ENCODE peak calls at places on chromosomes 11 and 22, in ten cellular contexts. One of them, this sample, is unnamed.
A peak's percentile ranks its signal among the peaks of the same experiment; 100 is the strongest.

GRCh38 chr22:41401781-41402648 is 20.3 kb downstream of the TEF start:
- DNase-seq in esophagus squamous epithelium: no peak
- DNase-seq in CD8-positive, alpha-beta memory T cell: no peak
- DNase-seq in dorsolateral prefrontal cortex: peak; percentile 91
- DNase-seq in neural progenitor cell: peak; percentile 37
- DNase-seq in heart left ventricle: peak; percentile 78
- DNase-seq in adipocyte: peak; percentile 91
- DNase-seq in brain microvascular endothelial cell: peak; percentile 6
- DNase-seq in upper lobe of right lung: peak; percentile 86
- DNase-seq in SJSA1: no peak
- DNase-seq in this sample: peak; percentile 82

GRCh38 chr11:93751001-93751400 is 9.5 kb downstream of the C11orf54 start:
- DNase-seq in esophagus squamous epithelium: no peak
- DNase-seq in CD8-positive, alpha-beta memory T cell: no peak
- DNase-seq in dorsolateral prefrontal cortex: no peak
- DNase-seq in neural progenitor cell: no peak
- DNase-seq in heart left ventricle: no peak
- DNase-seq in adipocyte: no peak
- DNase-seq in brain microvascular endothelial cell: no peak
- DNase-seq in upper lobe of right lung: no peak
- DNase-seq in SJSA1: no peak
- DNase-seq in this sample: no peak

GRCh38 chr11:2519517-2519878 is 74.7 kb downstream of the KCNQ1 start:
- DNase-seq in esophagus squamous epithelium: no peak
- DNase-seq in CD8-positive, alpha-beta memory T cell: no peak
- DNase-seq in dorsolateral prefrontal cortex: no peak
- DNase-seq in neural progenitor cell: no peak
- DNase-seq in heart left ventricle: no peak
- DNase-seq in adipocyte: no peak
- DNase-seq in brain microvascular endothelial cell: no peak
- DNase-seq in upper lobe of right lung: no peak
- DNase-seq in SJSA1: no peak
- DNase-seq in this sample: no peak

GRCh38 chr22:35567794-35568193 is 27.2 kb downstream of the RASD2 start:
- DNase-seq in esophagus squamous epithelium: no peak
- DNase-seq in CD8-positive, alpha-beta memory T cell: no peak
- DNase-seq in dorsolateral prefrontal cortex: no peak
- DNase-seq in neural progenitor cell: peak; percentile 52
- DNase-seq in heart left ventricle: peak; percentile 60
- DNase-seq in adipocyte: no peak
- DNase-seq in brain microvascular endothelial cell: no peak
- DNase-seq in upper lobe of right lung: no peak
- DNase-seq in SJSA1: no peak
- DNase-seq in this sample: no peak

GRCh38 chr11:58829736-58830135 is 14.8 kb downstream of the GLYATL2 start:
- DNase-seq in esophagus squamous epithelium: no peak
- DNase-seq in CD8-positive, alpha-beta memory T cell: no peak
- DNase-seq in dorsolateral prefrontal cortex: no peak
- DNase-seq in neural progenitor cell: no peak
- DNase-seq in heart left ventricle: no peak
- DNase-seq in adipocyte: peak; percentile 59
- DNase-seq in brain microvascular endothelial cell: peak; percentile 9
- DNase-seq in upper lobe of right lung: no peak
- DNase-seq in SJSA1: no peak
- DNase-seq in this sample: peak; percentile 57

GRCh38 chr11:94543695-94544581 is at the start of gene FUT4:
- DNase-seq in esophagus squamous epithelium: peak; percentile 30
- DNase-seq in CD8-positive, alpha-beta memory T cell: peak; percentile 69
- DNase-seq in dorsolateral prefrontal cortex: peak; percentile 83
- DNase-seq in neural progenitor cell: peak; percentile 94
- DNase-seq in heart left ventricle: peak; percentile 86
- DNase-seq in adipocyte: peak; percentile 84
- DNase-seq in brain microvascular endothelial cell: peak; percentile 64
- DNase-seq in upper lobe of right lung: peak; percentile 96
- DNase-seq in SJSA1: peak; percentile 76
- DNase-seq in this sample: peak; percentile 93

GRCh38 chr11:18145025-18145424 is 12.7 kb downstream of the MRGPRX3 start:
- DNase-seq in esophagus squamous epithelium: no peak
- DNase-seq in CD8-positive, alpha-beta memory T cell: no peak
- DNase-seq in dorsolateral prefrontal cortex: no peak
- DNase-seq in neural progenitor cell: no peak
- DNase-seq in heart left ventricle: no peak
- DNase-seq in adipocyte: peak; percentile 22
- DNase-seq in brain microvascular endothelial cell: no peak
- DNase-seq in upper lobe of right lung: no peak
- DNase-seq in SJSA1: no peak
- DNase-seq in this sample: no peak

GRCh38 chr22:17113600-17113999 is 7.6 kb downstream of the TMEM121B start:
- DNase-seq in esophagus squamous epithelium: no peak
- DNase-seq in CD8-positive, alpha-beta memory T cell: no peak
- DNase-seq in dorsolateral prefrontal cortex: no peak
- DNase-seq in neural progenitor cell: no peak
- DNase-seq in heart left ventricle: no peak
- DNase-seq in adipocyte: no peak
- DNase-seq in brain microvascular endothelial cell: no peak
- DNase-seq in upper lobe of right lung: no peak
- DNase-seq in SJSA1: no peak
- DNase-seq in this sample: no peak

GRCh38 chr11:17894929-17895658 is 117.8 kb downstream of the SERGEF start:
- DNase-seq in esophagus squamous epithelium: no peak
- DNase-seq in CD8-positive, alpha-beta memory T cell: no peak
- DNase-seq in dorsolateral prefrontal cortex: peak; percentile 62
- DNase-seq in neural progenitor cell: no peak
- DNase-seq in heart left ventricle: peak; percentile 23
- DNase-seq in adipocyte: no peak
- DNase-seq in brain microvascular endothelial cell: no peak
- DNase-seq in upper lobe of right lung: no peak
- DNase-seq in SJSA1: no peak
- DNase-seq in this sample: no peak

GRCh38 chr11:28673687-28674431 is 565.7 kb downstream of the METTL15 start:
- DNase-seq in esophagus squamous epithelium: no peak
- DNase-seq in CD8-positive, alpha-beta memory T cell: no peak
- DNase-seq in dorsolateral prefrontal cortex: no peak
- DNase-seq in neural progenitor cell: no peak
- DNase-seq in heart left ventricle: no peak
- DNase-seq in adipocyte: peak; percentile 65
- DNase-seq in brain microvascular endothelial cell: no peak
- DNase-seq in upper lobe of right lung: no peak
- DNase-seq in SJSA1: no peak
- DNase-seq in this sample: peak; percentile 78

GRCh38 chr11:62671272-62671603 is 235 bp upstream of the UQCC3 start:
- DNase-seq in esophagus squamous epithelium: no peak
- DNase-seq in CD8-positive, alpha-beta memory T cell: no peak
- DNase-seq in dorsolateral prefrontal cortex: no peak
- DNase-seq in neural progenitor cell: no peak
- DNase-seq in heart left ventricle: no peak
- DNase-seq in adipocyte: no peak
- DNase-seq in brain microvascular endothelial cell: peak; percentile 28
- DNase-seq in upper lobe of right lung: no peak
- DNase-seq in SJSA1: no peak
- DNase-seq in this sample: peak; percentile 70

GRCh38 chr11:134638796-134639540 is 226.9 kb upstream of the B3GAT1 start:
- DNase-seq in esophagus squamous epithelium: no peak
- DNase-seq in CD8-positive, alpha-beta memory T cell: no peak
- DNase-seq in dorsolateral prefrontal cortex: peak; percentile 46
- DNase-seq in neural progenitor cell: no peak
- DNase-seq in heart left ventricle: no peak
- DNase-seq in adipocyte: no peak
- DNase-seq in brain microvascular endothelial cell: no peak
- DNase-seq in upper lobe of right lung: no peak
- DNase-seq in SJSA1: no peak
- DNase-seq in this sample: no peak

GRCh38 chr11:134634897-134635831 is 223.1 kb upstream of the B3GAT1 start:
- DNase-seq in esophagus squamous epithelium: no peak
- DNase-seq in CD8-positive, alpha-beta memory T cell: no peak
- DNase-seq in dorsolateral prefrontal cortex: peak; percentile 54
- DNase-seq in neural progenitor cell: peak; percentile 54
- DNase-seq in heart left ventricle: no peak
- DNase-seq in adipocyte: no peak
- DNase-seq in brain microvascular endothelial cell: no peak
- DNase-seq in upper lobe of right lung: no peak
- DNase-seq in SJSA1: no peak
- DNase-seq in this sample: no peak

GRCh38 chr11:134633276-134633675 is 221.2 kb upstream of the B3GAT1 start:
- DNase-seq in esophagus squamous epithelium: no peak
- DNase-seq in CD8-positive, alpha-beta memory T cell: no peak
- DNase-seq in dorsolateral prefrontal cortex: no peak
- DNase-seq in neural progenitor cell: no peak
- DNase-seq in heart left ventricle: no peak
- DNase-seq in adipocyte: no peak
- DNase-seq in brain microvascular endothelial cell: no peak
- DNase-seq in upper lobe of right lung: no peak
- DNase-seq in SJSA1: no peak
- DNase-seq in this sample: no peak

GRCh38 chr11:134637091-134638015 is 225.3 kb upstream of the B3GAT1 start:
- DNase-seq in esophagus squamous epithelium: no peak
- DNase-seq in CD8-positive, alpha-beta memory T cell: no peak
- DNase-seq in dorsolateral prefrontal cortex: no peak
- DNase-seq in neural progenitor cell: no peak
- DNase-seq in heart left ventricle: no peak
- DNase-seq in adipocyte: no peak
- DNase-seq in brain microvascular endothelial cell: no peak
- DNase-seq in upper lobe of right lung: no peak
- DNase-seq in SJSA1: no peak
- DNase-seq in this sample: no peak

GRCh38 chr11:134636071-134636470 is 224.0 kb upstream of the B3GAT1 start:
- DNase-seq in esophagus squamous epithelium: no peak
- DNase-seq in CD8-positive, alpha-beta memory T cell: no peak
- DNase-seq in dorsolateral prefrontal cortex: no peak
- DNase-seq in neural progenitor cell: no peak
- DNase-seq in heart left ventricle: no peak
- DNase-seq in adipocyte: no peak
- DNase-seq in brain microvascular endothelial cell: no peak
- DNase-seq in upper lobe of right lung: no peak
- DNase-seq in SJSA1: no peak
- DNase-seq in this sample: no peak
- H3K27me3 ChIP-seq in esophagus squamous epithelium: no peaks in the 10 kb centered on the region
- H3K27me3 ChIP-seq in CD8-positive, alpha-beta memory T cell: no peaks in the 10 kb centered on the region
- H3K27me3 ChIP-seq in dorsolateral prefrontal cortex: no peaks in the 10 kb centered on the region
- H3K27me3 ChIP-seq in neural progenitor cell: no peaks in the 10 kb centered on the region
- H3K27me3 ChIP-seq in heart left ventricle: peaks cover 3% of the 10 kb centered on the region
- H3K27me3 ChIP-seq in adipocyte: peaks cover 15% of the 10 kb centered on the region
- H3K27me3 ChIP-seq in brain microvascular endothelial cell: no peaks in the 10 kb centered on the region
- H3K27me3 ChIP-seq in upper lobe of right lung: no peaks in the 10 kb centered on the region
- H3K27me3 ChIP-seq in SJSA1: no peaks in the 10 kb centered on the region
- H3K27me3 ChIP-seq in this sample: no peaks in the 10 kb centered on the region

DNA sequence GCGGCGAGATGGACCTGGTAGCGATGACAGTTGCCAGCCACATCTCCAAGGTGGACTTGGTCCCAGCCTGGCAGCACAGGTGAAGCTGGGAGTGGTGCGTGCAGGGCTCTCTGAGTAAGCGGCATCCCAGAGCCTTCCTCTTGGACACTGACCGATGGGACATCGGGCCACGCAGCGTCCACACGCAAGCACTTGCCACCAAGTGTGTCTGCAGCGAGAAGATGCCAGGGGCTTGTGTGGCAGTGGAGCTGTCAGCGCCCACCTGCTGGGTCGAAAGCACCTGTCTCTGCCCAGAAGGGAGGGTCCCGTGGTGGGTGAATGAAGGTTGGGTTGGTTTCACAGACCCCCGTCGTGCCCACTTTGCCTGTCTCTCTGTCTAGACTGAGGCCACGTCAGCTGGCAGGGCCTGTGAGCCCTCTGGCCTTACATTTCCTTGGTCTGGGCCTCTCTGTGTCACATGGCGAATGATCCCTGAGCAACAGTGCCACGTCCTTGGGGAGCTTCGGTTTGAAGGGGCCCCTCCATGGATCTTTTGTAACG is 50.8 kb upstream of the SMIM38 start:
- DNase-seq in esophagus squamous epithelium: no peak
- DNase-seq in CD8-positive, alpha-beta memory T cell: no peak
- DNase-seq in dorsolateral prefrontal cortex: no peak
- DNase-seq in neural progenitor cell: no peak
- DNase-seq in heart left ventricle: no peak
- DNase-seq in adipocyte: no peak
- DNase-seq in brain microvascular endothelial cell: no peak
- DNase-seq in upper lobe of right lung: no peak
- DNase-seq in SJSA1: no peak
- DNase-seq in this sample: no peak
- H3K27me3 ChIP-seq in esophagus squamous epithelium: no peaks in the 10 kb centered on the region
- H3K27me3 ChIP-seq in CD8-positive, alpha-beta memory T cell: no peaks in the 10 kb centered on the region
- H3K27me3 ChIP-seq in dorsolateral prefrontal cortex: peaks cover 4% of the 10 kb centered on the region
- H3K27me3 ChIP-seq in neural progenitor cell: no peaks in the 10 kb centered on the region
- H3K27me3 ChIP-seq in heart left ventricle: no peaks in the 10 kb centered on the region
- H3K27me3 ChIP-seq in adipocyte: peaks cover 55% of the 10 kb centered on the region
- H3K27me3 ChIP-seq in brain microvascular endothelial cell: no peaks in the 10 kb centered on the region
- H3K27me3 ChIP-seq in upper lobe of right lung: peaks cover 11% of the 10 kb centered on the region
- H3K27me3 ChIP-seq in SJSA1: no peaks in the 10 kb centered on the region
- H3K27me3 ChIP-seq in this sample: peaks cover 11% of the 10 kb centered on the region

GRCh38 chr11:35427158-35427557 is 7.8 kb upstream of the SLC1A2 start:
- DNase-seq in esophagus squamous epithelium: no peak
- DNase-seq in CD8-positive, alpha-beta memory T cell: no peak
- DNase-seq in dorsolateral prefrontal cortex: no peak
- DNase-seq in neural progenitor cell: no peak
- DNase-seq in heart left ventricle: no peak
- DNase-seq in adipocyte: peak; percentile 88
- DNase-seq in brain microvascular endothelial cell: peak; percentile 39
- DNase-seq in upper lobe of right lung: no peak
- DNase-seq in SJSA1: no peak
- DNase-seq in this sample: peak; percentile 78

GRCh38 chr11:35433588-35433987 is 14.2 kb upstream of the SLC1A2 start:
- DNase-seq in esophagus squamous epithelium: no peak
- DNase-seq in CD8-positive, alpha-beta memory T cell: no peak
- DNase-seq in dorsolateral prefrontal cortex: no peak
- DNase-seq in neural progenitor cell: no peak
- DNase-seq in heart left ventricle: no peak
- DNase-seq in adipocyte: no peak
- DNase-seq in brain microvascular endothelial cell: no peak
- DNase-seq in upper lobe of right lung: no peak
- DNase-seq in SJSA1: no peak
- DNase-seq in this sample: no peak

GRCh38 chr11:35432464-35432863 is 13.1 kb upstream of the SLC1A2 start:
- DNase-seq in esophagus squamous epithelium: no peak
- DNase-seq in CD8-positive, alpha-beta memory T cell: no peak
- DNase-seq in dorsolateral prefrontal cortex: no peak
- DNase-seq in neural progenitor cell: no peak
- DNase-seq in heart left ventricle: no peak
- DNase-seq in adipocyte: no peak
- DNase-seq in brain microvascular endothelial cell: no peak
- DNase-seq in upper lobe of right lung: no peak
- DNase-seq in SJSA1: no peak
- DNase-seq in this sample: no peak
- H3K27me3 ChIP-seq in esophagus squamous epithelium: no peaks in the 10 kb centered on the region
- H3K27me3 ChIP-seq in CD8-positive, alpha-beta memory T cell: no peaks in the 10 kb centered on the region
- H3K27me3 ChIP-seq in dorsolateral prefrontal cortex: peaks cover 6% of the 10 kb centered on the region
- H3K27me3 ChIP-seq in neural progenitor cell: no peaks in the 10 kb centered on the region
- H3K27me3 ChIP-seq in heart left ventricle: no peaks in the 10 kb centered on the region
- H3K27me3 ChIP-seq in adipocyte: no peaks in the 10 kb centered on the region
- H3K27me3 ChIP-seq in brain microvascular endothelial cell: no peaks in the 10 kb centered on the region
- H3K27me3 ChIP-seq in upper lobe of right lung: peaks cover 4% of the 10 kb centered on the region
- H3K27me3 ChIP-seq in SJSA1: no peaks in the 10 kb centered on the region
- H3K27me3 ChIP-seq in this sample: no peaks in the 10 kb centered on the region

DNA sequence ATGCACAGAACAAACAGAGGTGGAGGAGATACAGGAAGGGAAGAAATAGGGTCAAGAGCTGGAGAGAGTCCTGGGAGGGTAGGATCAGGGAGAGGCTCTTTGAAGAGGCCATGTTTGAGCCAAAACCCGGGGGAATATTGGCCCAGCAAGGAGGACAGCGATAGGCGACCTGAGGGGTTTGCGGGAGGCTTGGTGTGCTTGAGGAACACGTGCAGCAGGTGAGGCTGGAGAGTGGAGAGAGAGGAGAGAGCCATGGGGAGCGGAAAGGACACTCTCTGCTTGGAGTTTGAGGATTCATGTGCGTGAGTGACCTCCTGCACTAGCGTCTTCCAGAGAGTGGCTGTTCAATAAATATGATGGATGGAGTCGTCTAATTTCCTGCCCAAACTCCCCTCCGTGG is 4.7 kb upstream of the B3GAT1 start:
- DNase-seq in esophagus squamous epithelium: no peak
- DNase-seq in CD8-positive, alpha-beta memory T cell: no peak
- DNase-seq in dorsolateral prefrontal cortex: peak; percentile 2
- DNase-seq in neural progenitor cell: no peak
- DNase-seq in heart left ventricle: no peak
- DNase-seq in adipocyte: no peak
- DNase-seq in brain microvascular endothelial cell: no peak
- DNase-seq in upper lobe of right lung: no peak
- DNase-seq in SJSA1: no peak
- DNase-seq in this sample: no peak
- H3K27me3 ChIP-seq in esophagus squamous epithelium: peaks cover 16% of the 10 kb centered on the region
- H3K27me3 ChIP-seq in CD8-positive, alpha-beta memory T cell: no peaks in the 10 kb centered on the region
- H3K27me3 ChIP-seq in dorsolateral prefrontal cortex: no peaks in the 10 kb centered on the region
- H3K27me3 ChIP-seq in neural progenitor cell: no peaks in the 10 kb centered on the region
- H3K27me3 ChIP-seq in heart left ventricle: peaks cover 18% of the 10 kb centered on the region
- H3K27me3 ChIP-seq in adipocyte: peaks cover 30% of the 10 kb centered on the region
- H3K27me3 ChIP-seq in brain microvascular endothelial cell: peaks cover 21% of the 10 kb centered on the region
- H3K27me3 ChIP-seq in upper lobe of right lung: peaks cover 37% of the 10 kb centered on the region
- H3K27me3 ChIP-seq in SJSA1: peaks cover 4% of the 10 kb centered on the region
- H3K27me3 ChIP-seq in this sample: peaks cover 22% of the 10 kb centered on the region